ENCODE peak calls at places on chromosomes 5 and 9, in four cellular contexts. H is A549, E is HepG2, B is GM12878. F is an unnamed sample.

GRCh38 chr9:69178583-69179011 is 4.5 kb downstream of the TJP2 start:
- DNase-seq in H (peak), E (peak), B (no peak), F (no peak)

GRCh38 chr5:42984307-42984706 is 55.8 kb downstream of the ANXA2R start:
- DNase-seq in H (no peak), E (no peak), B (no peak), F (no peak)

GRCh38 chr5:102450313-102450990 is 48.3 kb downstream of the SLCO6A1 start:
- DNase-seq in H (no peak), E (peak), B (no peak), F (no peak)

GRCh38 chr5:14453486-14453885 is 128.1 kb upstream of the OTULINL start:
- DNase-seq in H (no peak), E (no peak), B (no peak), F (no peak)

GRCh38 chr9:135703726-135704125 is 1.7 kb downstream of the KCNT1 start:
- DNase-seq in H (no peak), E (no peak), B (no peak), F (no peak)

GRCh38 chr5:3350781-3351180 is 244.9 kb upstream of the IRX1 start:
- DNase-seq in H (no peak), E (no peak), B (no peak), F (no peak)

GRCh38 chr9:125161284-125161918 is 18.1 kb upstream of the SCAI start:
- DNase-seq in H (no peak), E (no peak), B (no peak), F (no peak)

GRCh38 chr9:91814681-91815212 is 135.3 kb downstream of the ROR2 start:
- DNase-seq in H (no peak), E (no peak), B (no peak), F (no peak)

GRCh38 chr9:89924611-89925010 is 319.8 kb downstream of the GADD45G start:
- DNase-seq in H (no peak), E (no peak), B (no peak), F (no peak)

GRCh38 chr9:98038958-98039357 is 17.6 kb upstream of the NANS start:
- DNase-seq in H (no peak), E (no peak), B (no peak), F (no peak)
- TF ChIP-seq HDAC2 in H (no peak), E (no peak), B (no peak), F (no peak)

GRCh38 chr5:166716856-166717492 is 1574.5 kb upstream of the WWC1 start:
- DNase-seq in H (no peak), E (no peak), B (no peak), F (no peak)
- TF ChIP-seq REST in H (no peak), E (no peak), B (no peak), F (no peak)

GRCh38 chr5:39624268-39624886 is 199.6 kb upstream of the DAB2 start:
- DNase-seq in H (no peak), E (peak), B (peak), F (no peak)
- TF ChIP-seq HDAC2 in H (no peak), E (no peak), B (no peak), F (no peak)

GRCh38 chr5:93532370-93532769 is 48.6 kb downstream of the NR2F1-AS1 start:
- DNase-seq in H (no peak), E (peak), B (no peak), F (no peak)
- TF ChIP-seq REST in H (no peak), E (no peak), B (no peak), F (no peak)

DNA sequence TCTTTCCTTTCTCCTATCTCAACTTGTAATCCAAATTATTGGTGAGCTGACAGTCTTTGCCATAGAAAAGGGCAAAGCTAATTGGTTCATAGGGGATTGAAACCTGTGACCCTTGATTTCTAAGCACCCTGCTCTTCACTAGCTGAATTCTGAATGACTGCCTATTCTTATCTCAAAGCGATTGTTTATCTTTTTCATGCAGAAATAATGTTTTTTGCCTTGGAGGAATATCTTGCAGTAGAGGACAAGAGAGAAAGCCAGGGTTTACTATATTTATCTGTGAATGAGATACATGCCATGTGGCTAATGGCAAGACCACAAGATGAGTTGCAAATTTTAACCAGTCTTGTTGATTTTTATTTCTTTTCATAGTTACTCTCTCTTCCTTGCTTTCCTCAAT is 185.0 kb downstream of the CNTLN start:
- DNase-seq in H (no peak), E (no peak), B (no peak), F (no peak)
- TF ChIP-seq HDAC2 in H (no peak), E (no peak), B (no peak), F (no peak)

GRCh38 chr5:37876926-37877325 is 37.1 kb upstream of the GDNF start:
- DNase-seq in H (no peak), E (no peak), B (no peak), F (no peak)
- TF ChIP-seq REST in H (no peak), E (no peak), B (no peak), F (no peak)

DNA sequence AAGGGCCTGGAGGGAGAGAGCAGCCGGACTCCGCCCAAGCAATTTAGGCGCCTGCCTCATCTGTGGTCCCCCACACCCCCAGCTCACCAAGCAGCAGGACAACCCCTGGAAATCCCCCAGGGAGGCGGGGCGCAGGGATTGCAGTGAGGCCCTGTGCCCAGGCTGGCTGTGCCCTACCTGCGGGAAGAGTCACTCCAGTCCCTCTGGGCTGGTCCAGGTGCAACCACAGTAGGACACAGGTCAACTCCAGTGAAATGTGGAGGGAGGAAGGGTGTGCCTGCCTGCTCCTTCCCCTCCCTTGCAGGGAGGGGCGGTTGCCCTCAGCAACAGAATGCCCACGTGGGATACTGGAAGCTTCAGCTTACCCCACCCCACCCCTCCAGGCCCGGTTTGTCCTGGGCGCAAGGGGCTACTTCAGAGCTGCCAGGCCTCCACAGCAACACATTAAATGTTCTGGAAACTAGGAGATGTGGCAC is 22.7 kb downstream of the ABO start:
- DNase-seq in H (no peak), E (no peak), B (no peak), F (no peak)
- TF ChIP-seq HDAC2 in H (no peak), E (no peak), B (no peak), F (no peak)

GRCh38 chr5:8958602-8959001 is 587.3 kb downstream of the SEMA5A start:
- DNase-seq in H (no peak), E (no peak), B (no peak), F (no peak)
- TF ChIP-seq REST in H (no peak), E (no peak), B (peak), F (no peak)